ENCODE peak calls at places on chromosome 5, in five cellular contexts. D, M, H, Q and X are unnamed samples.
A peak's percentile ranks its signal among the peaks of the same experiment; 100 is the strongest.

GRCh38 chr5:181189363-181189961 is 15.5 kb downstream of the TRIM7 start:
- DNase-seq in Q (peak; percentile 52), D (peak; percentile 77), M (peak; percentile 55), H (peak; percentile 36), X (peak; percentile 29)

GRCh38 chr5:36728697-36729543 is 122.5 kb downstream of the SLC1A3 start:
- DNase-seq in D (peak; percentile 76), H (peak; percentile 86), Q (peak; percentile 76), M (peak; percentile 92), X (no peak)

GRCh38 chr5:78109891-78110324 is 184.6 kb downstream of the AP3B1 start:
- DNase-seq in D (no peak), M (no peak), Q (no peak), H (no peak), X (no peak)

GRCh38 chr5:60349891-60350415 is 350.0 kb downstream of the DEPDC1B start:
- DNase-seq in H (no peak), D (no peak), Q (no peak), M (no peak), X (no peak)

GRCh38 chr5:83001788-83002381 is 75.3 kb downstream of the TMEM167A start:
- DNase-seq in H (no peak), Q (no peak), M (no peak), D (no peak), X (no peak)

GRCh38 chr5:15285901-15286583 is 213.9 kb upstream of the FBXL7 start:
- DNase-seq in M (no peak), D (peak; percentile 65), Q (no peak), H (no peak), X (no peak)

GRCh38 chr5:126810983-126811382 is 34.0 kb downstream of the LMNB1 start:
- DNase-seq in M (no peak), D (no peak), H (no peak), Q (no peak), X (no peak)

GRCh38 chr5:160330212-160330611 is 17.8 kb upstream of the CCNJL start:
- DNase-seq in M (no peak), D (no peak), H (no peak), Q (no peak), X (no peak)

GRCh38 chr5:162801235-162801634 is 636.2 kb upstream of the CCNG1 start:
- DNase-seq in D (no peak), Q (no peak), M (no peak), H (no peak), X (no peak)

GRCh38 chr5:89703799-89704198 is 705.8 kb downstream of the CETN3 start:
- DNase-seq in Q (peak; percentile 88), H (peak; percentile 93), M (no peak), D (no peak), X (no peak)

GRCh38 chr5:112142769-112143270 is 276.3 kb downstream of the EPB41L4A start:
- DNase-seq in Q (no peak), H (no peak), M (peak; percentile 9), D (peak; percentile 83), X (peak; percentile 85)

GRCh38 chr5:139704748-139705147 is 56.6 kb downstream of the CXXC5 start:
- DNase-seq in Q (no peak), M (no peak), H (no peak), D (no peak), X (no peak)

GRCh38 chr5:108238936-108239887 is 142.7 kb downstream of the FBXL17 start:
- DNase-seq in M (no peak), H (peak; percentile 57), D (no peak), Q (no peak), X (no peak)

GRCh38 chr5:52943285-52943684 is 45.9 kb upstream of the ITGA2 start:
- DNase-seq in H (no peak), M (no peak), D (peak; percentile 36), Q (no peak), X (no peak)

GRCh38 chr5:65012411-65012972 is 243.8 kb downstream of the CWC27 start:
- DNase-seq in D (no peak), Q (no peak), M (no peak), H (no peak), X (no peak)

GRCh38 chr5:95664204-95664786 is 17.7 kb downstream of the RFESD start:
- DNase-seq in Q (peak; percentile 31), D (peak; percentile 67), M (peak; percentile 79), H (peak; percentile 40), X (peak; percentile 39)

GRCh38 chr5:136420168-136420916 is 55.0 kb upstream of the TRPC7 start:
- DNase-seq in D (no peak), Q (no peak), H (peak; percentile 17), M (no peak), X (no peak)

GRCh38 chr5:106205916-106206571 is 1464.7 kb downstream of the EFNA5 start:
- DNase-seq in M (no peak), D (no peak), Q (no peak), H (no peak), X (no peak)

GRCh38 chr5:24621809-24622208 is 23.0 kb downstream of the CDH10 start:
- DNase-seq in H (no peak), D (peak; percentile 37), Q (no peak), M (no peak), X (no peak)

GRCh38 chr5:163917741-163918140 is 412.3 kb downstream of the MAT2B start:
- DNase-seq in Q (no peak), H (no peak), M (no peak), D (no peak), X (no peak)

GRCh38 chr5:105812356-105812755 is 1858.4 kb downstream of the EFNA5 start:
- DNase-seq in M (no peak), Q (no peak), D (no peak), H (no peak), X (no peak)

DNA sequence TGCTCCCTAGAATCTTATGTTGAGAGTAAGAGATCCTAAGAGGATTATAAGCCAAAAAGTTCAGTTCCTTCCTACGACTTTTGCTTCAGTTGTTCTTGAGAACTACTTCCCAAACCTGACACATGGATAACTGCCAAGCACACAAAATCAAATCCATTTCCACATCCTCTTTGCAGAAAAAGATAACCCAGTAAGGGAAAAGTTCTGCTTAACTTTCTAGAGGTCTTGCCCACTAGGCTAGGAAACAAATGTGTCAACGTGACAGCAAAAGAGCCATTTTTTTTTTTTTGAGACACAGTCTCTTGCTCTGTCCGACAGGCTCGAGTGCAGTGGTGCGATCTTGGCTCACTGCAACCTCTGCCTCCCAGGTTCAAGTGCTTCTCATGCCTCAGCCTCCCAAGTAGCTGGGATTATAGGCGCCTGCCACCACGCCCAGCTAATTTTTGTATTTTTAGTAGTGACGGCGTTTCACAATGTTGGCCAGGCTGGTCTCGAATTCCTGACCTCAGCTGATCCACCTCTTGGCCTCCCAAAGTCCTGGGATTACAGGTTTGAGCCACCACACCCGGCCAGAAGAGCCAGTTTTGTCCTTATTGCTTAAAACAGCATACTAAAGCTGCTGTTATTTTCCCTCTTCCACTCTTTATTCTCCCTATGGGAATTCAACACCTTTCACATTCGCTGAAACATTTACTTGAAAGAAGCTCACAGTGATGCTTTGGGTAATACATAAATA is 24.2 kb downstream of the CSNK1A1 start:
- DNase-seq in D (peak; percentile 16), Q (no peak), H (no peak), M (peak; percentile 91), X (no peak)
- H3K36me3 ChIP-seq in D (peaks cover 39% of the 10 kb centered on the region), Q (peaks cover 16% of the 10 kb centered on the region), H (no peaks in the 10 kb centered on the region), M (peaks cover 8% of the 10 kb centered on the region), X (peaks cover 6% of the 10 kb centered on the region)

GRCh38 chr5:178216779-178217178 is 12.4 kb downstream of the HNRNPAB start:
- DNase-seq in Q (no peak), H (no peak), M (no peak), D (no peak), X (no peak)
- H3K36me3 ChIP-seq in Q (peaks cover 6% of the 10 kb centered on the region), H (peaks cover 23% of the 10 kb centered on the region), M (peaks cover 60% of the 10 kb centered on the region), D (peaks cover 17% of the 10 kb centered on the region), X (peaks cover 44% of the 10 kb centered on the region)

GRCh38 chr5:10427201-10427600 is 14.5 kb upstream of the ROPN1L start:
- DNase-seq in D (no peak), M (no peak), Q (no peak), H (no peak), X (no peak)
- H3K36me3 ChIP-seq in D (peaks cover 50% of the 10 kb centered on the region), M (peaks cover 31% of the 10 kb centered on the region), Q (peaks cover 18% of the 10 kb centered on the region), H (peaks cover 33% of the 10 kb centered on the region), X (peaks cover 31% of the 10 kb centered on the region)

DNA sequence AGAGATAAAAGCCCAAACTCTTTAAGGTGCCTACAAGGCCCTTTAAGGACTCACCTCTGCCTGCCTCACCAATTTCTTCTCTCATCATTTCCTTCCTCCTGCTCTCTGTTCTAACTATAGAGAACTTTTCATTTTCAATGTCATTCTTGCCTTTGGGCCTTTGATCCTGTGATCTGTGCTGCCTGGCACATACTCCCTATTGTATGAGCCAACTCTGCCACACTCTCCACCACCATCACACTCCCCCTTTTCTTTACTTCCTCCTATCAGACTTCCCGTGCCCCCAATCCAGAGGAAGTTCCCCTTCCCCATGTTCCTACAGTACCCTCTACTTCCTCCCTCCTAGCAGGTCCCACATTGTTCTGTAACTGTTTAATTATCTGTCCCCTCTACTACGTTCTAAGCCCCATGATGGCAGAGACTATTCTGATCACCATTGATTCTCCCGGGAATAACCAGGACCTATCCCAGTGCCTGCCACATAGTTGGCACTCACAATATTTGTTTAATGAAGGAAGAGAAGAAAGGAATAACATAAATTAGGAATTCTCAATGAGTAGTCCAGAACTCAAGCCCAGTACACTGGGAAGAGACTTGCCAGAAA is 27.6 kb downstream of the ADAM19 start:
- DNase-seq in M (no peak), Q (no peak), H (no peak), D (no peak), X (no peak)
- H3K36me3 ChIP-seq in M (peaks cover 33% of the 10 kb centered on the region), Q (no peaks in the 10 kb centered on the region), H (no peaks in the 10 kb centered on the region), D (no peaks in the 10 kb centered on the region), X (no peaks in the 10 kb centered on the region)

GRCh38 chr5:1460054-1460682 is 14.9 kb upstream of the SLC6A3 start:
- DNase-seq in D (no peak), H (no peak), M (no peak), Q (no peak), X (no peak)
- H3K36me3 ChIP-seq in D (peaks cover 19% of the 10 kb centered on the region), H (peaks cover 47% of the 10 kb centered on the region), M (peaks cover 72% of the 10 kb centered on the region), Q (no peaks in the 10 kb centered on the region), X (peaks cover 7% of the 10 kb centered on the region)

DNA sequence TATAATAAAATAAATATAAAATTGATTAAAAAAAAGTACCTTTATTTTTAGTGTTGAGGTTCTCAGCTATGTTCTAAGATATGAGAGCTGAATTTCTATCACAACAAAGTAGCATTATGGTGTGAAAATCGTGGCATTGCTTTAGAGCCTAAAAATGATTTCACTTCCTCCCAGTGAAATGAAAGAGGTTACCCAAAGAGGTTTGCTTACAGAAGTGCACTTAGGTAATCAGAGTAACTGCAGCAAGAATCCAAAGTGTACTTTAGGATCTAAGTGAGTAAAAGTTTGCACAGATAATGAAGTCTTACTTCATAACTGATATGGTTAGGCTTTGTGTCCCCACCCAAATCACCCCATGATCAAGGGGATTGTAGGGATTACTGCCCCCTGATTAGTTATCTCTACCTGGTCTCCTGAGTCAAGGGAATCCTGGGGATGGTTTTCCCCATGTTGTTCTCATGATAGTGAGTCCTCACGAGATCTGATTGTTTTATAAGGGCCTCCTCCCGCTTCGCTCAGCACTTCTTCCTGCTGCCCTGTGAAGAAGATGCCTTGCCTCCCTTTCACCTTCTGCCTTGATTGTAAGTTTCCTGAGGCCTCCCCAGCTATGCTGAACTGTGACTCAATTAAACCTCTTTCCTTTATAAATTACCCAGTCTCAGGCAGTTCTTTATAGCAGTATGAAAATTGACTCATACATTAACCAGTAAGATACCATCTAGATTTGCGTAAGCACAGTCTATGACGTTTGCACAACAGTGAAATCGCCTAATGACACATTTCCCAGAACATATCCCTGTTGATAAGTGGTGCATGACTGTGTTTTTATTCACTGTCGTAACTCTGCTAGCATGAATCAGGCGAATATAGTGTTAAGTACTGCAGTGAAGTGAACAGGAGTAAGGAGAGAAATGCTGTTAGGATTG is 40.3 kb upstream of the LRRC70 start:
- DNase-seq in D (peak; percentile 76), M (peak; percentile 97), H (no peak), Q (no peak), X (peak; percentile 12)
- H3K36me3 ChIP-seq in D (no peaks in the 10 kb centered on the region), M (no peaks in the 10 kb centered on the region), H (no peaks in the 10 kb centered on the region), Q (no peaks in the 10 kb centered on the region), X (no peaks in the 10 kb centered on the region)